ENCODE peak calls at places on chromosomes 3 and 15, in four cellular contexts. R is HL-60; N is activated T-cell treated with anti-CD3 and anti-CD28 coated beads, Interleukin-2, amount 50 U/mL, for 1 hour; F is heart left ventricle. W is an unnamed sample.

GRCh38 chr3:108546249-108546648 is 35.9 kb upstream of the MYH15 start:
- DNase-seq in N (no peak), R (no peak), F (no peak), W (no peak)

GRCh38 chr15:32700501-32701150 is 17.2 kb upstream of the GREM1 start:
- DNase-seq in N (no peak), F (no peak), R (no peak), W (no peak)

GRCh38 chr15:78840661-78841060 is 29.4 kb upstream of the ADAMTS7 start:
- DNase-seq in N (no peak), R (peak), F (no peak), W (no peak)

GRCh38 chr3:196275126-196275525 is 12.4 kb downstream of the PCYT1A start:
- DNase-seq in N (no peak), F (no peak), R (no peak), W (no peak)

GRCh38 chr15:53559364-53560253 is 199.9 kb downstream of the WDR72 start:
- DNase-seq in R (no peak), N (no peak), F (no peak), W (no peak)

GRCh38 chr3:11734-12133 is 184.8 kb upstream of the CHL1 start:
- DNase-seq in F (no peak), R (no peak), N (peak), W (no peak)

GRCh38 chr15:41923424-41923999 is 29.7 kb upstream of the SPTBN5 start:
- DNase-seq in F (no peak), N (no peak), R (no peak), W (no peak)

GRCh38 chr15:39327005-39327725 is 253.7 kb upstream of the THBS1 start:
- DNase-seq in R (peak), F (no peak), N (no peak), W (no peak)

GRCh38 chr3:194871143-194871863 is 185.6 kb downstream of the FAM43A start:
- DNase-seq in R (no peak), F (peak), N (no peak), W (no peak)

GRCh38 chr3:133944181-133944580 is 48.5 kb upstream of the RAB6B start:
- DNase-seq in N (no peak), R (no peak), F (no peak), W (peak)

GRCh38 chr15:77508541-77509505 is 88.1 kb downstream of the HMG20A start:
- DNase-seq in F (no peak), R (no peak), N (no peak), W (peak)

GRCh38 chr3:20071182-20071581 is 30.9 kb downstream of the KAT2B start:
- DNase-seq in R (no peak), F (no peak), N (no peak), W (no peak)

GRCh38 chr15:71800835-71801745 is 9.3 kb upstream of the NR2E3 start:
- DNase-seq in F (no peak), N (no peak), R (peak), W (no peak)

GRCh38 chr3:156209631-156210336 is 89.4 kb downstream of the KCNAB1 start:
- DNase-seq in R (no peak), F (no peak), N (no peak), W (no peak)

GRCh38 chr3:114827495-114827894 is 319.6 kb downstream of the ZBTB20 start:
- DNase-seq in N (no peak), R (peak), F (no peak), W (no peak)

GRCh38 chr3:148737104-148737525 is 39.4 kb downstream of the AGTR1 start:
- DNase-seq in F (no peak), N (no peak), R (no peak), W (no peak)

GRCh38 chr15:88913850-88914169 is 631 bp upstream of the MFGE8 start:
- DNase-seq in N (no peak), F (no peak), R (no peak), W (no peak)

GRCh38 chr3:197028711-197029510 is 706 bp downstream of the MELTF start:
- DNase-seq in F (peak), R (no peak), N (peak), W (no peak)

GRCh38 chr15:82043130-82043673 is 2.6 kb downstream of the MEX3B start:
- DNase-seq in N (no peak), R (no peak), F (no peak), W (peak)

GRCh38 chr3:190990898-190991297 is 128.4 kb upstream of the GMNC start:
- DNase-seq in N (no peak), F (no peak), R (no peak), W (no peak)

GRCh38 chr3:51836606-51837005 is 24.8 kb upstream of the IQCF2 start:
- DNase-seq in N (no peak), R (no peak), F (no peak), W (no peak)

GRCh38 chr3:133490468-133491351 is 82.8 kb upstream of the CDV3 start:
- DNase-seq in R (no peak), N (peak), F (no peak), W (no peak)

GRCh38 chr3:72331076-72331475 is 517.2 kb downstream of the SHQ1 start:
- DNase-seq in N (no peak), F (no peak), R (no peak), W (no peak)

GRCh38 chr15:60408438-60409105 is 10.8 kb upstream of the ANXA2 start:
- DNase-seq in N (no peak), F (no peak), R (peak), W (no peak)

GRCh38 chr15:69357773-69358765 is 56.1 kb upstream of the KIF23 start:
- DNase-seq in F (no peak), R (no peak), N (no peak), W (no peak)

GRCh38 chr3:162704238-162704637 is 1207.6 kb downstream of the OTOL1 start:
- DNase-seq in R (no peak), N (no peak), F (no peak), W (no peak)

GRCh38 chr15:52682776-52683175 is 3.6 kb upstream of the ATOSA start:
- DNase-seq in F (no peak), N (no peak), R (peak), W (no peak)

GRCh38 chr3:44993471-44994205 is 17.6 kb downstream of the EXOSC7 start:
- DNase-seq in F (no peak), N (no peak), R (no peak), W (peak)

GRCh38 chr15:74924525-74924924 is 13.3 kb downstream of the COX5A start:
- DNase-seq in F (no peak), R (no peak), N (no peak), W (no peak)

GRCh38 chr3:63911395-63911900 is 735 bp downstream of the SCAANT1 start:
- DNase-seq in R (no peak), N (no peak), F (no peak), W (no peak)

GRCh38 chr3:119380697-119381096 is 82.7 kb downstream of the TMEM39A start:
- DNase-seq in F (no peak), N (no peak), R (no peak), W (no peak)

GRCh38 chr15:90664650-90665287 is 52.4 kb upstream of the BLM start:
- DNase-seq in R (no peak), F (no peak), N (no peak), W (peak)

GRCh38 chr3:196996454-196997265 is 28.0 kb upstream of the PIGZ start:
- DNase-seq in N (no peak), R (no peak), F (peak), W (peak)

GRCh38 chr3:160403796-160404510 is 4.5 kb downstream of the SMC4 start:
- DNase-seq in N (no peak), F (no peak), R (no peak), W (no peak)

GRCh38 chr3:184238246-184238818 is 8.9 kb downstream of the VWA5B2 start:
- DNase-seq in F (no peak), N (no peak), R (no peak), W (no peak)

GRCh38 chr15:26280281-26280680 is 417.2 kb upstream of the ATP10A start:
- DNase-seq in F (no peak), R (no peak), N (no peak), W (no peak)

GRCh38 chr3:176839447-176839846 is 357.8 kb downstream of the TBL1XR1 start:
- DNase-seq in F (no peak), R (no peak), N (no peak), W (no peak)

GRCh38 chr3:42443292-42443691 is 32.9 kb upstream of the LYZL4 start:
- DNase-seq in N (no peak), R (no peak), F (no peak), W (no peak)